ENCODE peak calls at places on chromosomes 11 and 22, in four cellular contexts. One of them, this sample, is unnamed.
A peak's percentile ranks its signal among the peaks of the same experiment; 100 is the strongest.

GRCh38 chr11:114296190-114296978 is at the start of gene NNMT:
- DNase-seq in mammary epithelial cell: peak; percentile 89
- DNase-seq in heart right ventricle: peak; percentile 56
- DNase-seq in RWPE1: peak; percentile 40
- DNase-seq in this sample: no peak

GRCh38 chr11:44767421-44767820 is 40.7 kb downstream of the TSPAN18 start:
- DNase-seq in mammary epithelial cell: no peak
- DNase-seq in heart right ventricle: no peak
- DNase-seq in RWPE1: no peak
- DNase-seq in this sample: no peak

GRCh38 chr11:46976182-46976854 is 39.8 kb downstream of the CSTPP1 start:
- DNase-seq in mammary epithelial cell: no peak
- DNase-seq in heart right ventricle: no peak
- DNase-seq in RWPE1: no peak
- DNase-seq in this sample: no peak

GRCh38 chr11:71139516-71140205 is 112.7 kb downstream of the SHANK2 start:
- DNase-seq in mammary epithelial cell: peak; percentile 32
- DNase-seq in heart right ventricle: peak; percentile 63
- DNase-seq in RWPE1: no peak
- DNase-seq in this sample: no peak

GRCh38 chr11:36684840-36685800 is 87.1 kb upstream of the RAG2 start:
- DNase-seq in mammary epithelial cell: no peak
- DNase-seq in heart right ventricle: no peak
- DNase-seq in RWPE1: no peak
- DNase-seq in this sample: peak; percentile 77

GRCh38 chr11:44957051-44957515 is 6.4 kb upstream of the TP53I11 start:
- DNase-seq in mammary epithelial cell: no peak
- DNase-seq in heart right ventricle: no peak
- DNase-seq in RWPE1: no peak
- DNase-seq in this sample: no peak

GRCh38 chr11:73856001-73856663 is 20.5 kb downstream of the COA4 start:
- DNase-seq in mammary epithelial cell: no peak
- DNase-seq in heart right ventricle: no peak
- DNase-seq in RWPE1: no peak
- DNase-seq in this sample: no peak

GRCh38 chr11:60900673-60901404 is 5.5 kb downstream of the PRPF19 start:
- DNase-seq in mammary epithelial cell: no peak
- DNase-seq in heart right ventricle: no peak
- DNase-seq in RWPE1: no peak
- DNase-seq in this sample: no peak

GRCh38 chr11:24163146-24163545 is 333.7 kb upstream of the LUZP2 start:
- DNase-seq in mammary epithelial cell: no peak
- DNase-seq in heart right ventricle: no peak
- DNase-seq in RWPE1: no peak
- DNase-seq in this sample: no peak

GRCh38 chr11:34626393-34626792 is 5.5 kb downstream of the EHF start:
- DNase-seq in mammary epithelial cell: peak; percentile 77
- DNase-seq in heart right ventricle: no peak
- DNase-seq in RWPE1: no peak
- DNase-seq in this sample: no peak

GRCh38 chr22:24187731-24188644 is 6.7 kb downstream of the SUSD2 start:
- DNase-seq in mammary epithelial cell: no peak
- DNase-seq in heart right ventricle: no peak
- DNase-seq in RWPE1: no peak
- DNase-seq in this sample: no peak

GRCh38 chr22:44411226-44412135 is 86.6 kb downstream of the RTL6 start:
- DNase-seq in mammary epithelial cell: no peak
- DNase-seq in heart right ventricle: no peak
- DNase-seq in RWPE1: no peak
- DNase-seq in this sample: no peak

GRCh38 chr22:26690654-26691376 is 33.4 kb downstream of the MIAT start:
- DNase-seq in mammary epithelial cell: no peak
- DNase-seq in heart right ventricle: no peak
- DNase-seq in RWPE1: no peak
- DNase-seq in this sample: no peak

GRCh38 chr11:6606471-6607189 is 3.1 kb downstream of the ILK start:
- DNase-seq in mammary epithelial cell: peak; percentile 83
- DNase-seq in heart right ventricle: peak; percentile 90
- DNase-seq in RWPE1: peak; percentile 84
- DNase-seq in this sample: peak; percentile 86

GRCh38 chr11:6602096-6602940 is 1.1 kb downstream of the RRP8 start:
- DNase-seq in mammary epithelial cell: no peak
- DNase-seq in heart right ventricle: no peak
- DNase-seq in RWPE1: no peak
- DNase-seq in this sample: no peak

GRCh38 chr11:6603287-6604080 is at the start of the genes ILK and RRP8:
- DNase-seq in mammary epithelial cell: peak; percentile 90
- DNase-seq in heart right ventricle: peak; percentile 92
- DNase-seq in RWPE1: peak; percentile 92
- DNase-seq in this sample: peak; percentile 90

GRCh38 chr11:6607190-6607635 is 3.6 kb downstream of the ILK start:
- DNase-seq in mammary epithelial cell: no peak
- DNase-seq in heart right ventricle: no peak
- DNase-seq in RWPE1: no peak
- DNase-seq in this sample: no peak

GRCh38 chr11:6604081-6604626 is 580 bp downstream of the ILK start:
- DNase-seq in mammary epithelial cell: peak; percentile 46
- DNase-seq in heart right ventricle: no peak
- DNase-seq in RWPE1: peak; percentile 53
- DNase-seq in this sample: peak; percentile 75
- TF ChIP-seq CTCF in mammary epithelial cell: peak; percentile 11
- TF ChIP-seq CTCF in heart right ventricle: peak; percentile 17
- TF ChIP-seq CTCF in RWPE1: no peak
- TF ChIP-seq CTCF in this sample: no peak

GRCh38 chr11:131025020-131025419 is 108.7 kb upstream of the SNX19 start:
- DNase-seq in mammary epithelial cell: peak; percentile 49
- DNase-seq in heart right ventricle: no peak
- DNase-seq in RWPE1: peak; percentile 32
- DNase-seq in this sample: no peak
- TF ChIP-seq CTCF in mammary epithelial cell: peak; percentile 84
- TF ChIP-seq CTCF in heart right ventricle: peak; percentile 27
- TF ChIP-seq CTCF in RWPE1: no peak
- TF ChIP-seq CTCF in this sample: no peak

DNA sequence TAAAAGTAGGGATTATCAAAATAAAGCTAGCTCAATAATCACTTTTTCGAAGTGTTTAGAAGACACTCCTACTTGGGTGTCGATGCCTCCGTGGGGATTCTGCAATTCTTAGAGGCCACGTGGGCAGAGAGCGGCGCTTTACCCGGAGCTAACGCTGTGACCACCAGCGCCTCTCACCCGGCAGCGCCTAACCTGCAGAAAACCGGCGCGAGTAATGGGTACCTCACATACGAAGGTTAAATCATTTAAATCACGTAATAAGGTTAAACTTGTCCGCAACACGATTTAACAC is 547 bp downstream of the TAF1D start:
- DNase-seq in mammary epithelial cell: peak; percentile 32
- DNase-seq in heart right ventricle: peak; percentile 52
- DNase-seq in RWPE1: peak; percentile 46
- DNase-seq in this sample: peak; percentile 74
- TF ChIP-seq CTCF in mammary epithelial cell: peak; percentile 5
- TF ChIP-seq CTCF in heart right ventricle: no peak
- TF ChIP-seq CTCF in RWPE1: no peak
- TF ChIP-seq CTCF in this sample: no peak

GRCh38 chr11:126061707-126062678 is 673 bp downstream of the CDON start:
- DNase-seq in mammary epithelial cell: peak; percentile 35
- DNase-seq in heart right ventricle: no peak
- DNase-seq in RWPE1: peak; percentile 57
- DNase-seq in this sample: peak; percentile 49

GRCh38 chr11:126059238-126059761 is 3.4 kb downstream of the CDON start:
- DNase-seq in mammary epithelial cell: no peak
- DNase-seq in heart right ventricle: no peak
- DNase-seq in RWPE1: no peak
- DNase-seq in this sample: no peak

GRCh38 chr11:126063510-126063858 is 818 bp upstream of the CDON start:
- DNase-seq in mammary epithelial cell: no peak
- DNase-seq in heart right ventricle: no peak
- DNase-seq in RWPE1: no peak
- DNase-seq in this sample: no peak

GRCh38 chr11:126060651-126061220 is 1.9 kb downstream of the CDON start:
- DNase-seq in mammary epithelial cell: no peak
- DNase-seq in heart right ventricle: no peak
- DNase-seq in RWPE1: no peak
- DNase-seq in this sample: no peak

GRCh38 chr11:126062679-126063509 is at the start of gene CDON:
- DNase-seq in mammary epithelial cell: peak; percentile 86
- DNase-seq in heart right ventricle: peak; percentile 94
- DNase-seq in RWPE1: peak; percentile 100
- DNase-seq in this sample: peak; percentile 91
- TF ChIP-seq CTCF in mammary epithelial cell: peak; percentile 10
- TF ChIP-seq CTCF in heart right ventricle: peak; percentile 25
- TF ChIP-seq CTCF in RWPE1: no peak
- TF ChIP-seq CTCF in this sample: no peak

GRCh38 chr22:36374603-36375024 is 13.2 kb downstream of the MYH9 start:
- DNase-seq in mammary epithelial cell: peak; percentile 97
- DNase-seq in heart right ventricle: no peak
- DNase-seq in RWPE1: peak; percentile 81
- DNase-seq in this sample: peak; percentile 88
- TF ChIP-seq CTCF in mammary epithelial cell: no peak
- TF ChIP-seq CTCF in heart right ventricle: no peak
- TF ChIP-seq CTCF in RWPE1: no peak
- TF ChIP-seq CTCF in this sample: no peak

GRCh38 chr11:15106201-15106965 is 8.3 kb upstream of the INSC start:
- DNase-seq in mammary epithelial cell: peak; percentile 74
- DNase-seq in heart right ventricle: no peak
- DNase-seq in RWPE1: peak; percentile 63
- DNase-seq in this sample: no peak

GRCh38 chr11:15097411-15097810 is 17.3 kb upstream of the INSC start:
- DNase-seq in mammary epithelial cell: peak; percentile 63
- DNase-seq in heart right ventricle: no peak
- DNase-seq in RWPE1: no peak
- DNase-seq in this sample: no peak

GRCh38 chr11:15104166-15104565 is 10.6 kb upstream of the INSC start:
- DNase-seq in mammary epithelial cell: peak; percentile 21
- DNase-seq in heart right ventricle: no peak
- DNase-seq in RWPE1: no peak
- DNase-seq in this sample: no peak

GRCh38 chr11:15095736-15096228 is 18.9 kb upstream of the INSC start:
- DNase-seq in mammary epithelial cell: peak; percentile 77
- DNase-seq in heart right ventricle: no peak
- DNase-seq in RWPE1: peak; percentile 26
- DNase-seq in this sample: no peak

GRCh38 chr11:15101072-15101701 is 13.5 kb upstream of the INSC start:
- DNase-seq in mammary epithelial cell: peak; percentile 49
- DNase-seq in heart right ventricle: peak; percentile 50
- DNase-seq in RWPE1: peak; percentile 76
- DNase-seq in this sample: peak; percentile 73
- TF ChIP-seq CTCF in mammary epithelial cell: peak; percentile 96
- TF ChIP-seq CTCF in heart right ventricle: peak; percentile 94
- TF ChIP-seq CTCF in RWPE1: peak; percentile 89
- TF ChIP-seq CTCF in this sample: peak; percentile 94

DNA sequence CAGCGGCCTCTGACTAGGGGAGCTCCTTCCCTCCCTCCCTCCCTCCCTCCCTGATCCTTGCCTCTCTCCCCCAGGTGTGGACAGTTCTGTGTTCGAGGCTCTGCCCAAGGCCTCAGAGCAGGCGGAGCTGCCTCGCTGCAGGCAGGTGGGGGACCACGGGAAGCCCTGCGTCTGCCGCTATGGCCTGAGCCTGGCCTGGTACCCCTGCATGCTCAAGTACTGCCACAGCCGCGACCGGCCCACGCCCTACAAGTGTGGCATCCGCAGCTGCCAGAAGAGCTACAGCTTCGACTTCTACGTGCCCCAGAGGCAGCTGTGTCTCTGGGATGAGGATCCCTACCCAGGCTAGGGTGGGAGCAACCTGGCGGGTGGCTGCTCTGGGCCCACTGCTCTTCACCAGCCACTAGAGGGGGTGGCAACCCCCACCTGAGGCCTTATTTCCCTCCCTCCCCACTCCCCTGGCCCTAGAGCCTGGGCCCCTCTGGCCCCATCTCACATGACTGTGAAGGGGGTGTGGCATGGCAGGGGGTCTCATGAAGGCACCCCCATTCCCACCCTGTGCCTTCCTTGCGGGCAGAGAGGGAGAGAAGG is 11.1 kb upstream of the POU2F3 start:
- DNase-seq in mammary epithelial cell: no peak
- DNase-seq in heart right ventricle: no peak
- DNase-seq in RWPE1: no peak
- DNase-seq in this sample: no peak
- TF ChIP-seq CTCF in mammary epithelial cell: peak; percentile 12
- TF ChIP-seq CTCF in heart right ventricle: no peak
- TF ChIP-seq CTCF in RWPE1: no peak
- TF ChIP-seq CTCF in this sample: no peak

GRCh38 chr11:65129649-65130441 is 4.5 kb downstream of the SYVN1 start:
- DNase-seq in mammary epithelial cell: no peak
- DNase-seq in heart right ventricle: no peak
- DNase-seq in RWPE1: no peak
- DNase-seq in this sample: no peak
- TF ChIP-seq CTCF in mammary epithelial cell: no peak
- TF ChIP-seq CTCF in heart right ventricle: no peak
- TF ChIP-seq CTCF in RWPE1: no peak
- TF ChIP-seq CTCF in this sample: no peak

GRCh38 chr11:2743427-2744110 is 43.8 kb upstream of the KCNQ1OT1 start:
- DNase-seq in mammary epithelial cell: no peak
- DNase-seq in heart right ventricle: no peak
- DNase-seq in RWPE1: no peak
- DNase-seq in this sample: no peak
- TF ChIP-seq CTCF in mammary epithelial cell: no peak
- TF ChIP-seq CTCF in heart right ventricle: no peak
- TF ChIP-seq CTCF in RWPE1: no peak
- TF ChIP-seq CTCF in this sample: no peak

This sample was measured in activated CD8-positive, alpha-beta T cell treated with anti-CD3 and anti-CD28 coated beads for 36 hours.